ENCODE peak calls at places on chromosomes 16 and 17, in seven cellular contexts. I is kidney glomerular epithelial cell, Y is fibroblast of lung, L is RWPE1, W is memory B cell, M is EL, V is HEK293T. G is an unnamed sample.

GRCh38 chr16:3485821-3486505 is 9.3 kb downstream of the C16orf90 start:
- DNase-seq in I (no peak), Y (no peak), L (no peak), W (no peak), M (no peak), V (no peak), G (no peak)

GRCh38 chr17:72305472-72305871 is 184.7 kb downstream of the SOX9 start:
- DNase-seq in I (no peak), Y (no peak), L (no peak), W (no peak), M (no peak), V (no peak), G (no peak)

GRCh38 chr17:50055426-50056216 is at the start of gene ITGA3:
- DNase-seq in I (peak), Y (peak), L (peak), W (peak), M (peak), V (peak), G (peak)

GRCh38 chr16:53121666-53122065 is 66.9 kb downstream of the CHD9 start:
- DNase-seq in I (no peak), Y (no peak), L (no peak), W (no peak), M (no peak), V (no peak), G (no peak)

GRCh38 chr16:4733747-4734062 is 366 bp downstream of the ANKS3 start:
- DNase-seq in I (no peak), Y (peak), L (peak), W (no peak), M (no peak), V (no peak), G (no peak)

GRCh38 chr16:19817122-19817521 is 67.5 kb downstream of the GPRC5B start:
- DNase-seq in I (no peak), Y (no peak), L (no peak), W (no peak), M (no peak), V (no peak), G (no peak)

GRCh38 chr16:53545433-53545832 is 42.4 kb upstream of the AKTIP start:
- DNase-seq in I (no peak), Y (peak), L (no peak), W (no peak), M (no peak), V (no peak), G (no peak)

GRCh38 chr17:34420254-34420766 is 57.3 kb upstream of the CCL1 start:
- DNase-seq in I (peak), Y (peak), L (peak), W (peak), M (peak), V (peak), G (peak)

GRCh38 chr17:42683407-42684031 is 1.2 kb downstream of the CNTNAP1 start:
- DNase-seq in I (no peak), Y (peak), L (no peak), W (no peak), M (no peak), V (no peak), G (no peak)

GRCh38 chr17:60442271-60443201 is 20.2 kb downstream of the CHCT1 start:
- DNase-seq in I (peak), Y (peak), L (no peak), W (no peak), M (peak), V (no peak), G (no peak)

GRCh38 chr17:60863892-60864673 is 186.4 kb downstream of the BCAS3 start:
- DNase-seq in I (no peak), Y (peak), L (no peak), W (no peak), M (peak), V (no peak), G (no peak)

GRCh38 chr16:55039511-55039910 is 108.8 kb downstream of the IRX5 start:
- DNase-seq in I (no peak), Y (no peak), L (peak), W (no peak), M (no peak), V (no peak), G (no peak)

GRCh38 chr16:87829123-87829980 is 40.0 kb downstream of the SLC7A5 start:
- DNase-seq in I (no peak), Y (no peak), L (no peak), W (no peak), M (no peak), V (no peak), G (no peak)

GRCh38 chr17:78492116-78492799 is 84.9 kb downstream of the DNAH17 start:
- DNase-seq in I (no peak), Y (no peak), L (no peak), W (no peak), M (no peak), V (no peak), G (no peak)

GRCh38 chr16:58120216-58120615 is 9.0 kb downstream of the CFAP20 start:
- DNase-seq in I (no peak), Y (no peak), L (no peak), W (no peak), M (no peak), V (no peak), G (no peak)

GRCh38 chr16:30570621-30571443 is 682 bp downstream of the ZNF688 start:
- DNase-seq in I (no peak), Y (peak), L (no peak), W (no peak), M (peak), V (peak), G (no peak)

GRCh38 chr16:25052530-25052929 is 37.4 kb upstream of the ARHGAP17 start:
- DNase-seq in I (no peak), Y (no peak), L (no peak), W (no peak), M (no peak), V (no peak), G (no peak)

GRCh38 chr16:50568187-50568830 is 20.1 kb downstream of the NKD1 start:
- DNase-seq in I (no peak), Y (no peak), L (no peak), W (no peak), M (no peak), V (no peak), G (no peak)

GRCh38 chr16:81136331-81137011 is 40.3 kb upstream of the GCSH start:
- DNase-seq in I (no peak), Y (no peak), L (no peak), W (no peak), M (no peak), V (no peak), G (no peak)

GRCh38 chr16:56311208-56312027 is 113.9 kb downstream of the AMFR start:
- DNase-seq in I (no peak), Y (no peak), L (no peak), W (no peak), M (no peak), V (no peak), G (no peak)

GRCh38 chr17:75433223-75433622 is 23.2 kb upstream of the TMEM94 start:
- DNase-seq in I (no peak), Y (no peak), L (no peak), W (no peak), M (no peak), V (no peak), G (no peak)

GRCh38 chr16:57261806-57262205 is 16.7 kb downstream of the ARL2BP start:
- DNase-seq in I (no peak), Y (no peak), L (no peak), W (no peak), M (no peak), V (no peak), G (no peak)

GRCh38 chr16:84454611-84455010 is 49.8 kb downstream of the MEAK7 start:
- DNase-seq in I (no peak), Y (no peak), L (no peak), W (no peak), M (no peak), V (no peak), G (no peak)

GRCh38 chr17:73569758-73570319 is 74.4 kb downstream of the SDK2 start:
- DNase-seq in I (no peak), Y (no peak), L (no peak), W (no peak), M (no peak), V (no peak), G (no peak)

GRCh38 chr17:45640141-45640850 is 143.8 kb upstream of the CRHR1 start:
- DNase-seq in I (no peak), Y (peak), L (peak), W (peak), M (peak), V (peak), G (peak)

GRCh38 chr16:25007284-25007984 is 7.7 kb downstream of the ARHGAP17 start:
- DNase-seq in I (peak), Y (peak), L (no peak), W (no peak), M (peak), V (no peak), G (no peak)

GRCh38 chr17:78396436-78397335 is 18.2 kb downstream of the PGS1 start:
- DNase-seq in I (no peak), Y (no peak), L (no peak), W (no peak), M (no peak), V (no peak), G (no peak)

GRCh38 chr16:16945207-16945606 is 525.6 kb downstream of the XYLT1 start:
- DNase-seq in I (no peak), Y (no peak), L (no peak), W (no peak), M (no peak), V (no peak), G (no peak)

GRCh38 chr17:82330322-82331239 is 3.0 kb downstream of the SECTM1 start:
- DNase-seq in I (no peak), Y (peak), L (peak), W (no peak), M (peak), V (no peak), G (no peak)

GRCh38 chr17:6442775-6443174 is 1.5 kb upstream of the PIMREG start:
- DNase-seq in I (no peak), Y (no peak), L (no peak), W (no peak), M (no peak), V (no peak), G (no peak)

GRCh38 chr17:38870259-38871165 is 654 bp downstream of the LASP1 start:
- DNase-seq in I (peak), Y (peak), L (peak), W (peak), M (peak), V (no peak), G (peak)

GRCh38 chr16:19598805-19599204 is 43.3 kb downstream of the VPS35L start:
- DNase-seq in I (no peak), Y (no peak), L (no peak), W (no peak), M (no peak), V (no peak), G (no peak)

GRCh38 chr17:73394523-73395450 is 83.0 kb upstream of the CDC42EP4 start:
- DNase-seq in I (peak), Y (no peak), L (no peak), W (no peak), M (no peak), V (no peak), G (no peak)

GRCh38 chr17:27640790-27641189 is 9.8 kb downstream of the LGALS9 start:
- DNase-seq in I (no peak), Y (no peak), L (no peak), W (no peak), M (no peak), V (no peak), G (no peak)

GRCh38 chr16:67277999-67278772 is 1.1 kb upstream of the PLEKHG4 start:
- DNase-seq in I (peak), Y (peak), L (peak), W (no peak), M (peak), V (no peak), G (no peak)

GRCh38 chr16:70689035-70689969 is 3.4 kb upstream of the MTSS2 start:
- DNase-seq in I (no peak), Y (no peak), L (no peak), W (no peak), M (no peak), V (no peak), G (no peak)

GRCh38 chr16:31641279-31641678 is 113.6 kb downstream of the AHSP start:
- DNase-seq in I (no peak), Y (no peak), L (no peak), W (no peak), M (no peak), V (no peak), G (no peak)

G was measured in GM19239.